ENCODE peak calls at places on chromosome 21, in six cellular contexts. One of them, this sample, is unnamed.

GRCh38 chr21:16198546-16198945 is 468.8 kb downstream of the USP25 start:
- DNase-seq in stomach: no peak
- DNase-seq in type B pancreatic cell: no peak
- DNase-seq in breast epithelium: no peak
- DNase-seq in mesothelial cell of epicardium: no peak
- DNase-seq in fibroblast of mammary gland: peak; percentile 20
- DNase-seq in this sample: no peak

GRCh38 chr21:29005696-29006095 is 13.0 kb upstream of the LTN1 start:
- DNase-seq in type B pancreatic cell: no peak
- DNase-seq in fibroblast of mammary gland: peak; percentile 30
- DNase-seq in breast epithelium: no peak
- DNase-seq in stomach: no peak
- DNase-seq in mesothelial cell of epicardium: no peak
- DNase-seq in this sample: no peak

GRCh38 chr21:14864211-14865021 is 200.4 kb downstream of the NRIP1 start:
- DNase-seq in mesothelial cell of epicardium: no peak
- DNase-seq in breast epithelium: no peak
- DNase-seq in type B pancreatic cell: no peak
- DNase-seq in stomach: peak; percentile 68
- DNase-seq in fibroblast of mammary gland: peak; percentile 84
- DNase-seq in this sample: no peak

GRCh38 chr21:17390575-17390974 is 122.3 kb upstream of the CXADR start:
- DNase-seq in stomach: no peak
- DNase-seq in breast epithelium: no peak
- DNase-seq in mesothelial cell of epicardium: no peak
- DNase-seq in type B pancreatic cell: no peak
- DNase-seq in fibroblast of mammary gland: no peak
- DNase-seq in this sample: no peak

GRCh38 chr21:22421416-22422190 is 1423.4 kb downstream of the NCAM2 start:
- DNase-seq in breast epithelium: no peak
- DNase-seq in mesothelial cell of epicardium: no peak
- DNase-seq in stomach: no peak
- DNase-seq in fibroblast of mammary gland: no peak
- DNase-seq in type B pancreatic cell: no peak
- DNase-seq in this sample: no peak

GRCh38 chr21:36005018-36005417 is 55.3 kb downstream of the SETD4 start:
- DNase-seq in fibroblast of mammary gland: peak; percentile 90
- DNase-seq in mesothelial cell of epicardium: no peak
- DNase-seq in stomach: no peak
- DNase-seq in type B pancreatic cell: no peak
- DNase-seq in breast epithelium: no peak
- DNase-seq in this sample: no peak

GRCh38 chr21:41374177-41374712 is 12.4 kb downstream of the MX2 start:
- DNase-seq in stomach: no peak
- DNase-seq in type B pancreatic cell: no peak
- DNase-seq in mesothelial cell of epicardium: no peak
- DNase-seq in breast epithelium: peak; percentile 44
- DNase-seq in fibroblast of mammary gland: no peak
- DNase-seq in this sample: peak; percentile 6

GRCh38 chr21:21801921-21802320 is 803.7 kb downstream of the NCAM2 start:
- DNase-seq in breast epithelium: no peak
- DNase-seq in mesothelial cell of epicardium: no peak
- DNase-seq in stomach: no peak
- DNase-seq in type B pancreatic cell: no peak
- DNase-seq in fibroblast of mammary gland: no peak
- DNase-seq in this sample: no peak

GRCh38 chr21:38351961-38352521 is 95.2 kb downstream of the KCNJ15 start:
- DNase-seq in mesothelial cell of epicardium: no peak
- DNase-seq in fibroblast of mammary gland: peak; percentile 93
- DNase-seq in type B pancreatic cell: no peak
- DNase-seq in stomach: no peak
- DNase-seq in breast epithelium: no peak
- DNase-seq in this sample: no peak

GRCh38 chr21:36509966-36510742 is 30.2 kb upstream of the CLDN14 start:
- DNase-seq in mesothelial cell of epicardium: peak; percentile 48
- DNase-seq in fibroblast of mammary gland: no peak
- DNase-seq in breast epithelium: peak; percentile 88
- DNase-seq in stomach: peak; percentile 89
- DNase-seq in type B pancreatic cell: no peak
- DNase-seq in this sample: no peak

GRCh38 chr21:40667964-40668363 is 179.0 kb downstream of the DSCAM start:
- DNase-seq in stomach: no peak
- DNase-seq in type B pancreatic cell: no peak
- DNase-seq in fibroblast of mammary gland: no peak
- DNase-seq in breast epithelium: no peak
- DNase-seq in mesothelial cell of epicardium: no peak
- DNase-seq in this sample: no peak

GRCh38 chr21:36320421-36321324 is 676 bp downstream of the MORC3 start:
- DNase-seq in type B pancreatic cell: peak; percentile 82
- DNase-seq in stomach: peak; percentile 64
- DNase-seq in fibroblast of mammary gland: peak; percentile 73
- DNase-seq in breast epithelium: peak; percentile 70
- DNase-seq in mesothelial cell of epicardium: peak; percentile 33
- DNase-seq in this sample: no peak

GRCh38 chr21:38853421-38853919 is 47.7 kb downstream of the ETS2 start:
- DNase-seq in fibroblast of mammary gland: peak; percentile 95
- DNase-seq in stomach: peak; percentile 53
- DNase-seq in breast epithelium: no peak
- DNase-seq in type B pancreatic cell: peak; percentile 55
- DNase-seq in mesothelial cell of epicardium: no peak
- DNase-seq in this sample: no peak

GRCh38 chr21:36464590-36464989 is 15.3 kb downstream of the CLDN14 start:
- DNase-seq in type B pancreatic cell: no peak
- DNase-seq in breast epithelium: no peak
- DNase-seq in mesothelial cell of epicardium: no peak
- DNase-seq in stomach: no peak
- DNase-seq in fibroblast of mammary gland: no peak
- DNase-seq in this sample: no peak

GRCh38 chr21:37974081-37974480 is 57.8 kb upstream of the KCNJ6 start:
- DNase-seq in type B pancreatic cell: no peak
- DNase-seq in fibroblast of mammary gland: peak; percentile 7
- DNase-seq in mesothelial cell of epicardium: no peak
- DNase-seq in stomach: no peak
- DNase-seq in breast epithelium: no peak
- DNase-seq in this sample: no peak

GRCh38 chr21:22235866-22236590 is 1237.8 kb downstream of the NCAM2 start:
- DNase-seq in stomach: no peak
- DNase-seq in type B pancreatic cell: no peak
- DNase-seq in mesothelial cell of epicardium: no peak
- DNase-seq in fibroblast of mammary gland: no peak
- DNase-seq in breast epithelium: no peak
- DNase-seq in this sample: no peak

GRCh38 chr21:17435565-17436543 is 77.0 kb upstream of the CXADR start:
- DNase-seq in breast epithelium: no peak
- DNase-seq in type B pancreatic cell: no peak
- DNase-seq in fibroblast of mammary gland: no peak
- DNase-seq in stomach: no peak
- DNase-seq in mesothelial cell of epicardium: no peak
- DNase-seq in this sample: no peak

GRCh38 chr21:37032877-37033471 is 26.5 kb downstream of the RIPPLY3 start:
- DNase-seq in fibroblast of mammary gland: peak; percentile 75
- DNase-seq in stomach: no peak
- DNase-seq in mesothelial cell of epicardium: no peak
- DNase-seq in breast epithelium: no peak
- DNase-seq in type B pancreatic cell: no peak
- DNase-seq in this sample: no peak

GRCh38 chr21:37829447-37829846 is 86.8 kb downstream of the KCNJ6 start:
- DNase-seq in breast epithelium: no peak
- DNase-seq in fibroblast of mammary gland: peak; percentile 21
- DNase-seq in stomach: peak; percentile 50
- DNase-seq in mesothelial cell of epicardium: no peak
- DNase-seq in type B pancreatic cell: no peak
- DNase-seq in this sample: no peak

GRCh38 chr21:36773111-36773510 is 74.2 kb downstream of the SIM2 start:
- DNase-seq in fibroblast of mammary gland: peak; percentile 75
- DNase-seq in mesothelial cell of epicardium: no peak
- DNase-seq in type B pancreatic cell: no peak
- DNase-seq in stomach: peak; percentile 96
- DNase-seq in breast epithelium: peak; percentile 83
- DNase-seq in this sample: no peak

GRCh38 chr21:29295066-29295650 is 3.6 kb upstream of the BACH1 start:
- DNase-seq in breast epithelium: no peak
- DNase-seq in stomach: no peak
- DNase-seq in mesothelial cell of epicardium: no peak
- DNase-seq in type B pancreatic cell: no peak
- DNase-seq in fibroblast of mammary gland: no peak
- DNase-seq in this sample: no peak

GRCh38 chr21:15645830-15646229 is 84.0 kb upstream of the USP25 start:
- DNase-seq in fibroblast of mammary gland: no peak
- DNase-seq in breast epithelium: no peak
- DNase-seq in type B pancreatic cell: no peak
- DNase-seq in stomach: no peak
- DNase-seq in mesothelial cell of epicardium: no peak
- DNase-seq in this sample: no peak

GRCh38 chr21:38159355-38159754 is 97.4 kb upstream of the KCNJ15 start:
- DNase-seq in mesothelial cell of epicardium: no peak
- DNase-seq in breast epithelium: no peak
- DNase-seq in stomach: peak; percentile 70
- DNase-seq in fibroblast of mammary gland: peak; percentile 95
- DNase-seq in type B pancreatic cell: no peak
- DNase-seq in this sample: no peak

GRCh38 chr21:27320868-27321267 is 354.0 kb upstream of the ADAMTS5 start:
- DNase-seq in type B pancreatic cell: no peak
- DNase-seq in mesothelial cell of epicardium: no peak
- DNase-seq in fibroblast of mammary gland: no peak
- DNase-seq in breast epithelium: no peak
- DNase-seq in stomach: no peak
- DNase-seq in this sample: no peak

GRCh38 chr21:26909972-26910371 is 56.9 kb downstream of the ADAMTS5 start:
- DNase-seq in mesothelial cell of epicardium: no peak
- DNase-seq in type B pancreatic cell: no peak
- DNase-seq in breast epithelium: no peak
- DNase-seq in fibroblast of mammary gland: peak; percentile 19
- DNase-seq in stomach: no peak
- DNase-seq in this sample: no peak

GRCh38 chr21:16304700-16305099 is 574.9 kb downstream of the USP25 start:
- DNase-seq in stomach: no peak
- DNase-seq in type B pancreatic cell: no peak
- DNase-seq in fibroblast of mammary gland: peak; percentile 30
- DNase-seq in breast epithelium: no peak
- DNase-seq in mesothelial cell of epicardium: no peak
- DNase-seq in this sample: no peak

GRCh38 chr21:14591882-14592281 is 45.8 kb upstream of the SAMSN1 start:
- DNase-seq in stomach: peak; percentile 50
- DNase-seq in mesothelial cell of epicardium: no peak
- DNase-seq in type B pancreatic cell: no peak
- DNase-seq in breast epithelium: no peak
- DNase-seq in fibroblast of mammary gland: peak; percentile 87
- DNase-seq in this sample: no peak

GRCh38 chr21:29189358-29189757 is 58.9 kb downstream of the MAP3K7CL start:
- DNase-seq in stomach: no peak
- DNase-seq in fibroblast of mammary gland: peak; percentile 67
- DNase-seq in breast epithelium: no peak
- DNase-seq in type B pancreatic cell: no peak
- DNase-seq in mesothelial cell of epicardium: no peak
- DNase-seq in this sample: no peak

GRCh38 chr21:46189213-46189958 is 5.1 kb upstream of the SPATC1L start:
- DNase-seq in breast epithelium: peak; percentile 50
- DNase-seq in fibroblast of mammary gland: peak; percentile 67
- DNase-seq in mesothelial cell of epicardium: no peak
- DNase-seq in type B pancreatic cell: no peak
- DNase-seq in stomach: no peak
- DNase-seq in this sample: no peak

GRCh38 chr21:28444131-28444530 is 548.5 kb downstream of the LTN1 start:
- DNase-seq in stomach: no peak
- DNase-seq in mesothelial cell of epicardium: no peak
- DNase-seq in type B pancreatic cell: no peak
- DNase-seq in breast epithelium: no peak
- DNase-seq in fibroblast of mammary gland: peak; percentile 49
- DNase-seq in this sample: no peak

GRCh38 chr21:16644690-16645089 is 868.2 kb upstream of the CXADR start:
- DNase-seq in mesothelial cell of epicardium: no peak
- DNase-seq in fibroblast of mammary gland: peak; percentile 78
- DNase-seq in breast epithelium: no peak
- DNase-seq in stomach: no peak
- DNase-seq in type B pancreatic cell: no peak
- DNase-seq in this sample: no peak

DNA sequence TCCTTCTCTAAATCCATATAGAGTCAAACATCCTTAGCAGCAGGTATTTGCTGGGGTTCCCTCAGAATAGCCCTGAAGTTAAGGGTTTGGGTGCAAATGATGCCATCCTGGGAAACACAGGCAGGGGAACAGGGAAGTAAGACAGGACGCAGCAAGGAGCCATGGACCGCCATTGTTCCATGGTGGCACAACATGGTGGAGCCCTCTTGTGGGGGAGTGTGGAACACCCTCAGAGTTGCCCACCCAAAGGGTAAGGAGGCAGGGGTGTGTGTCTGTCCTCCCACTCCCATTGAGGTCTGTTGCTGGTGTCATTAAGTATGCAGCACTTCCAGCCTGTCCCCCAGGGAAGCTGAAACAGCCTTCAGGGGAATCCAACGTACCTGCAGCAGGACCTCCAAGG is 20.4 kb upstream of the RCAN1 start:
- DNase-seq in fibroblast of mammary gland: no peak
- DNase-seq in breast epithelium: no peak
- DNase-seq in stomach: no peak
- DNase-seq in type B pancreatic cell: no peak
- DNase-seq in mesothelial cell of epicardium: no peak
- DNase-seq in this sample: no peak
- TF ChIP-seq CTCF in fibroblast of mammary gland: peak; percentile 47
- TF ChIP-seq CTCF in breast epithelium: no peak
- TF ChIP-seq CTCF in stomach: no peak
- TF ChIP-seq CTCF in type B pancreatic cell: peak; percentile 52
- TF ChIP-seq CTCF in mesothelial cell of epicardium: no peak
- TF ChIP-seq CTCF in this sample: no peak

DNA sequence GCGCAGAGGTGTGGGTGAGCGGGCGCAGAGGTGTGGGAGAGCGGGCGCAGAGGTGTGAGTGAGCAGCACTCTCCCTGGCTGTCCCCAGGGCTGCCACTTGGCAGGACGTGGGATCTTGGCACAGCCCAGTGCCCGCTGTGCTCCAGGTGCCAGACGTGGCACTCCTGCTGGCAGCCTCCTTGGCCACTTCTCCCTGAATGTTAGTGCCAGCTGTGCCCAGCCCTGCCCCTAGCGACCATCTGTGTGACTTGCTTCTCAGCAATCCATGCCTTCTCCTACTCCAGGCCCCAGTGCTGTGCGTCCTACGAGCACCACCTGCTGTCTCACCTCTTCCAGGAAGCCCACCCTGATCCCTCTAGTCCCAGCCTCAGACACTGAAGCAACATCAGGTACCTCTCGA is 30.5 kb downstream of the KRTAP10-1 start:
- DNase-seq in breast epithelium: peak; percentile 77
- DNase-seq in fibroblast of mammary gland: no peak
- DNase-seq in type B pancreatic cell: no peak
- DNase-seq in mesothelial cell of epicardium: no peak
- DNase-seq in stomach: peak; percentile 93
- DNase-seq in this sample: no peak
- TF ChIP-seq CTCF in breast epithelium: peak; percentile 35
- TF ChIP-seq CTCF in fibroblast of mammary gland: no peak
- TF ChIP-seq CTCF in type B pancreatic cell: no peak
- TF ChIP-seq CTCF in mesothelial cell of epicardium: no peak
- TF ChIP-seq CTCF in stomach: peak; percentile 66
- TF ChIP-seq CTCF in this sample: no peak

GRCh38 chr21:31502537-31503143 is 156.9 kb upstream of the SOD1 start:
- DNase-seq in type B pancreatic cell: no peak
- DNase-seq in mesothelial cell of epicardium: no peak
- DNase-seq in stomach: no peak
- DNase-seq in breast epithelium: no peak
- DNase-seq in fibroblast of mammary gland: no peak
- DNase-seq in this sample: no peak
- TF ChIP-seq CTCF in type B pancreatic cell: no peak
- TF ChIP-seq CTCF in mesothelial cell of epicardium: no peak
- TF ChIP-seq CTCF in stomach: no peak
- TF ChIP-seq CTCF in breast epithelium: no peak
- TF ChIP-seq CTCF in fibroblast of mammary gland: no peak
- TF ChIP-seq CTCF in this sample: no peak

GRCh38 chr21:24514081-24514733 is 1093.1 kb downstream of the MRPL39 start:
- DNase-seq in fibroblast of mammary gland: no peak
- DNase-seq in stomach: no peak
- DNase-seq in type B pancreatic cell: no peak
- DNase-seq in mesothelial cell of epicardium: no peak
- DNase-seq in breast epithelium: no peak
- DNase-seq in this sample: no peak
- TF ChIP-seq CTCF in fibroblast of mammary gland: peak; percentile 33
- TF ChIP-seq CTCF in stomach: peak; percentile 22
- TF ChIP-seq CTCF in type B pancreatic cell: peak; percentile 63
- TF ChIP-seq CTCF in mesothelial cell of epicardium: peak; percentile 31
- TF ChIP-seq CTCF in breast epithelium: peak; percentile 27
- TF ChIP-seq CTCF in this sample: no peak